ENCODE peak calls at places on chromosomes 3 and 15, in five cellular contexts. P is neuronal stem cell, V is H1, B is mesenchymal stem cell, F is trophoblast cell. X is an unnamed sample.

GRCh38 chr15:42419369-42419768 is 60.1 kb downstream of the CAPN3 start:
- DNase-seq in P (no peak), B (no peak), F (no peak), V (no peak), X (no peak)

GRCh38 chr15:71136159-71137137 is 21.2 kb downstream of the THSD4 start:
- DNase-seq in V (no peak), P (no peak), F (no peak), B (peak), X (peak)

GRCh38 chr15:39622660-39623549 is 42.0 kb downstream of the THBS1 start:
- DNase-seq in B (peak), P (no peak), V (no peak), F (no peak), X (no peak)

GRCh38 chr3:63656791-63657190 is 4.3 kb downstream of the SNTN start:
- DNase-seq in P (no peak), V (no peak), F (peak), B (no peak), X (no peak)

GRCh38 chr15:79629687-79630086 is 197.6 kb downstream of the MINAR1 start:
- DNase-seq in F (no peak), V (no peak), B (no peak), P (no peak), X (no peak)

GRCh38 chr15:40960926-40961325 is 7.7 kb downstream of the CHAC1 start:
- DNase-seq in B (no peak), F (no peak), P (no peak), V (no peak), X (no peak)

GRCh38 chr3:194206375-194206774 is 70.4 kb downstream of the HES1 start:
- DNase-seq in P (no peak), B (no peak), F (no peak), V (no peak), X (no peak)

GRCh38 chr3:6444888-6445658 is 415.8 kb upstream of the GRM7 start:
- DNase-seq in P (no peak), V (no peak), F (no peak), B (no peak), X (no peak)

GRCh38 chr15:78740904-78741274 is 70.4 kb downstream of the ADAMTS7 start:
- DNase-seq in B (no peak), F (no peak), P (no peak), V (no peak), X (no peak)

GRCh38 chr3:126186271-126186670 is 5.9 kb upstream of the ALDH1L1 start:
- DNase-seq in P (no peak), F (no peak), B (no peak), V (no peak), X (no peak)

GRCh38 chr3:90044417-90044816 is 937.0 kb downstream of the EPHA3 start:
- DNase-seq in B (no peak), F (no peak), V (no peak), P (no peak), X (no peak)
- H2BK12ac ChIP-seq in B (no peak), F (no peak), V (no peak), P (no peak), X (no peak)

GRCh38 chr3:150264560-150264959 is 143.5 kb upstream of the TSC22D2 start:
- DNase-seq in P (no peak), F (no peak), V (no peak), B (no peak), X (no peak)

GRCh38 chr3:150265305-150265704 is 142.8 kb upstream of the TSC22D2 start:
- DNase-seq in B (no peak), F (no peak), V (no peak), P (no peak), X (no peak)

GRCh38 chr3:150261958-150262357 is 146.1 kb upstream of the TSC22D2 start:
- DNase-seq in P (no peak), V (no peak), B (no peak), F (no peak), X (no peak)

GRCh38 chr3:150259526-150260145 is 148.5 kb upstream of the TSC22D2 start:
- DNase-seq in B (no peak), V (no peak), F (no peak), P (no peak), X (no peak)

GRCh38 chr3:150261418-150261817 is 146.7 kb upstream of the TSC22D2 start:
- DNase-seq in P (no peak), F (no peak), V (no peak), B (no peak), X (no peak)
- H2AFZ ChIP-seq in P (no peak), F (no peak), V (no peak), B (no peak), X (no peak)

GRCh38 chr15:60713096-60714084 is 234.4 kb upstream of the ICE2 start:
- DNase-seq in B (peak), P (no peak), V (no peak), F (no peak), X (no peak)
- H2BK12ac ChIP-seq in B (peak), P (no peak), V (no peak), F (no peak), X (no peak)

DNA sequence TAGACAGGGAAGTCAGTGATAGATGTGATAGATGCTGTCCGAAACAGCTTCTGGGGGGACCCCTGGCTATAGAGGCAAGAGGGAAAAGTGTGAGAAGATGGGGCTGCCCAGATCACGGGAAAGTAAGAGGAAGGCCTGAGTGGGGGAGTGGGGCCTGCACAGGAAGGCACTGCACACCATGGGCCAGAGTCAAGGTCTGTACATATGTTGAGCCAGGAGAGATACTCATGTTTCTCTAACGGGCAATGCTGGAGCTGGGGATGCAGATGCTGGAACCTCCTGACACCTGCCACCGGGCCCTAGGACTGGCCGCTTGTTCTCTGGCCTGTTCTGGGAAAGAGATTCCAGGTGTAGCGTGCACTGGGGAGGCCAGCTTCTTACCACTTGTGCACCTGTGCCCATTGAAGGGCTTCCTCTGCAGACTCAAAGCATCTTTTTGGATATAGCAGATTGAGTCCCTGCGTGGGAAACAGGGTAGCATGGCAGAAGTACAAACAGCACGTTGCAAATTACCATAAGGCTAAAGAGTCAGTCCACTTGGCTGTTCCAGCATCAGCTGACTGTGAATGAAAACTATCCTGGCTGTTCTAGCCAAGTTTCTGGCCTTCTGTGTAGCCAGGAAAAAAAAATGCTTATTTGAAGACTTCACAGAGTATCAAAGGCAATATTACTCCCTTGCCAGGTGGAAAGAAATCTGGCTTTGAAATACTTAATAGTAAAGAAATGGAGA is 77.1 kb upstream of the GSK3B start:
- DNase-seq in V (no peak), B (no peak), P (no peak), F (no peak), X (no peak)
- H2AFZ ChIP-seq in V (no peak), B (no peak), P (no peak), F (no peak), X (no peak)

X was measured in H9.